ENCODE peak calls at places on chromosomes 13 and 19, in six cellular contexts. Q, L, A, J, O and W are unnamed samples.

GRCh38 chr13:40963927-40964326 is 55.2 kb downstream of the ELF1 start:
- DNase-seq in Q (no peak), L (no peak), A (no peak), J (no peak), O (no peak), W (no peak)

GRCh38 chr19:35797663-35798062 is 15.0 kb downstream of the PRODH2 start:
- DNase-seq in Q (no peak), L (no peak), A (no peak), J (no peak), O (no peak), W (no peak)

GRCh38 chr19:43503501-43504425 is 783 bp downstream of the PHLDB3 start:
- DNase-seq in Q (peak), L (peak), A (peak), J (peak), O (peak), W (peak)

GRCh38 chr19:2923510-2923909 is 21.3 kb downstream of the ZNF77 start:
- DNase-seq in Q (no peak), L (no peak), A (no peak), J (no peak), O (no peak), W (no peak)

GRCh38 chr13:33454844-33455256 is 169.3 kb upstream of the STARD13 start:
- DNase-seq in Q (no peak), L (no peak), A (no peak), J (no peak), O (no peak), W (no peak)

GRCh38 chr13:33009019-33009418 is 7.2 kb upstream of the KL start:
- DNase-seq in Q (no peak), L (no peak), A (no peak), J (no peak), O (no peak), W (no peak)

GRCh38 chr19:23002690-23003422 is at the start of gene ZNF728:
- DNase-seq in Q (no peak), L (no peak), A (no peak), J (no peak), O (no peak), W (peak)

GRCh38 chr19:7771072-7771471 is 8.0 kb downstream of the CLEC4M start:
- DNase-seq in Q (no peak), L (peak), A (no peak), J (no peak), O (no peak), W (no peak)

GRCh38 chr19:35712529-35712909 is 5.3 kb upstream of the KMT2B start:
- DNase-seq in Q (no peak), L (no peak), A (no peak), J (peak), O (no peak), W (no peak)

GRCh38 chr19:2282062-2282861 is at the start of gene PEAK3:
- DNase-seq in Q (no peak), L (peak), A (peak), J (peak), O (no peak), W (peak)

GRCh38 chr13:83498486-83499190 is 383.6 kb downstream of the SLITRK1 start:
- DNase-seq in Q (no peak), L (no peak), A (no peak), J (no peak), O (no peak), W (no peak)

GRCh38 chr13:99702687-99703319 is 201.5 kb downstream of the TM9SF2 start:
- DNase-seq in Q (no peak), L (no peak), A (no peak), J (no peak), O (no peak), W (no peak)

GRCh38 chr13:105442941-105443340 is 1092.5 kb downstream of the EFNB2 start:
- DNase-seq in Q (no peak), L (no peak), A (no peak), J (no peak), O (no peak), W (no peak)

GRCh38 chr13:22278336-22278929 is 607.6 kb downstream of the FGF9 start:
- DNase-seq in Q (peak), L (no peak), A (peak), J (peak), O (peak), W (no peak)

GRCh38 chr19:36771275-36772231 is 1.1 kb downstream of the ZNF850 start:
- DNase-seq in Q (no peak), L (no peak), A (peak), J (peak), O (no peak), W (peak)

GRCh38 chr13:40315416-40316064 is 350.9 kb downstream of the FOXO1 start:
- DNase-seq in Q (peak), L (no peak), A (no peak), J (peak), O (peak), W (no peak)

GRCh38 chr13:51444922-51445321 is 7.9 kb downstream of the INTS6 start:
- DNase-seq in Q (no peak), L (no peak), A (no peak), J (no peak), O (no peak), W (no peak)

GRCh38 chr19:18440936-18441803 is 3.2 kb upstream of the ISYNA1 start:
- DNase-seq in Q (no peak), L (no peak), A (no peak), J (no peak), O (no peak), W (no peak)

GRCh38 chr13:71852082-71852481 is 14.9 kb downstream of the DACH1 start:
- DNase-seq in Q (no peak), L (no peak), A (no peak), J (no peak), O (no peak), W (no peak)

GRCh38 chr13:70107125-70107497 is 515 bp upstream of the ATXN8OS start:
- DNase-seq in Q (no peak), L (no peak), A (no peak), J (no peak), O (no peak), W (no peak)

GRCh38 chr13:30159446-30159839 is 147.9 kb downstream of the KATNAL1 start:
- DNase-seq in Q (no peak), L (no peak), A (no peak), J (peak), O (no peak), W (no peak)

GRCh38 chr19:55467236-55468053 is 2.9 kb upstream of the C19orf85 start:
- DNase-seq in Q (peak), L (no peak), A (peak), J (peak), O (peak), W (peak)

GRCh38 chr13:94454906-94455305 is 24.6 kb downstream of the DCT start:
- DNase-seq in Q (no peak), L (no peak), A (no peak), J (no peak), O (no peak), W (no peak)

GRCh38 chr13:98443329-98443728 is 133.6 kb downstream of the STK24 start:
- DNase-seq in Q (no peak), L (no peak), A (no peak), J (no peak), O (no peak), W (no peak)

GRCh38 chr19:4172861-4173473 is 9.4 kb downstream of the SIRT6 start:
- DNase-seq in Q (peak), L (no peak), A (peak), J (no peak), O (peak), W (no peak)

GRCh38 chr19:11598103-11598483 is 810 bp downstream of the ZNF627 start:
- DNase-seq in Q (no peak), L (no peak), A (no peak), J (no peak), O (no peak), W (no peak)

GRCh38 chr19:54415208-54415900 is at the start of gene TTYH1:
- DNase-seq in Q (no peak), L (no peak), A (no peak), J (no peak), O (peak), W (no peak)

GRCh38 chr13:29436291-29436690 is 159.2 kb downstream of the SLC7A1 start:
- DNase-seq in Q (no peak), L (no peak), A (no peak), J (no peak), O (no peak), W (no peak)

GRCh38 chr13:28865312-28865711 is 45.2 kb downstream of the MTUS2 start:
- DNase-seq in Q (no peak), L (no peak), A (no peak), J (no peak), O (no peak), W (no peak)

GRCh38 chr19:38711726-38712153 is 32.5 kb downstream of the CAPN12 start:
- DNase-seq in Q (no peak), L (no peak), A (no peak), J (no peak), O (no peak), W (no peak)

GRCh38 chr19:4343845-4344713 is 717 bp downstream of the MPND start:
- DNase-seq in Q (no peak), L (no peak), A (no peak), J (no peak), O (no peak), W (no peak)

GRCh38 chr13:98771838-98772611 is 19.6 kb upstream of the SLC15A1 start:
- DNase-seq in Q (no peak), L (no peak), A (peak), J (no peak), O (no peak), W (no peak)

GRCh38 chr13:81138353-81138995 is 797.5 kb upstream of the SPRY2 start:
- DNase-seq in Q (no peak), L (no peak), A (no peak), J (no peak), O (no peak), W (no peak)

GRCh38 chr19:47419037-47419783 is at the start of gene MEIS3:
- DNase-seq in Q (no peak), L (no peak), A (no peak), J (no peak), O (no peak), W (no peak)

GRCh38 chr19:38647368-38647965 is at the start of gene ACTN4:
- DNase-seq in Q (peak), L (peak), A (peak), J (peak), O (peak), W (peak)

GRCh38 chr13:94552095-94552494 is 43.9 kb downstream of the TGDS start:
- DNase-seq in Q (no peak), L (no peak), A (no peak), J (peak), O (no peak), W (no peak)

GRCh38 chr19:14507704-14508246 is 10.4 kb downstream of the DNAJB1 start:
- DNase-seq in Q (no peak), L (no peak), A (no peak), J (no peak), O (no peak), W (no peak)